ENCODE peak calls at places on chromosomes 12 and 14, in four cellular contexts. H is K562, U is HepG2, V is GM12878. I is an unnamed sample.

GRCh38 chr14:29264865-29265264 is 498.3 kb downstream of the FOXG1 start:
- DNase-seq in V (no peak), U (no peak), H (no peak), I (no peak)

GRCh38 chr12:116336542-116337065 is 59.1 kb upstream of the MED13L start:
- DNase-seq in V (peak; percentile 67), H (peak; percentile 70), U (no peak), I (no peak)

GRCh38 chr14:104343690-104344640 is 205.6 kb downstream of the KIF26A start:
- DNase-seq in U (no peak), H (no peak), V (no peak), I (no peak)

GRCh38 chr14:92500491-92500941 is 13.1 kb upstream of the RIN3 start:
- DNase-seq in H (no peak), V (no peak), U (peak; percentile 67), I (no peak)

GRCh38 chr12:19546611-19547162 is 107.4 kb downstream of the AEBP2 start:
- DNase-seq in U (no peak), H (no peak), V (no peak), I (no peak)

GRCh38 chr12:105226219-105226618 is 9.8 kb downstream of the APPL2 start:
- DNase-seq in U (no peak), H (no peak), V (no peak), I (no peak)

GRCh38 chr12:24561882-24562760 is 386.8 kb downstream of the BCAT1 start:
- DNase-seq in V (no peak), U (no peak), H (peak; percentile 11), I (peak; percentile 61)

GRCh38 chr14:50607181-50607580 is 47.2 kb downstream of the ATL1 start:
- DNase-seq in V (no peak), U (no peak), H (no peak), I (no peak)

GRCh38 chr12:109393437-109394345 is 46.0 kb downstream of the MYO1H start:
- DNase-seq in V (no peak), H (peak; percentile 76), U (peak; percentile 35), I (peak; percentile 77)

GRCh38 chr12:49364989-49365388 is 2.3 kb upstream of the SPATS2 start:
- DNase-seq in V (no peak), U (no peak), H (no peak), I (no peak)

GRCh38 chr14:105204206-105204930 is 23.3 kb upstream of the NUDT14 start:
- DNase-seq in U (no peak), V (no peak), H (no peak), I (no peak)

GRCh38 chr12:31321565-31322228 is 4.3 kb downstream of the SINHCAF start:
- DNase-seq in U (no peak), H (no peak), V (no peak), I (no peak)

GRCh38 chr12:109968032-109968420 is 28.1 kb downstream of the GIT2 start:
- DNase-seq in U (no peak), V (no peak), H (no peak), I (no peak)

GRCh38 chr12:82686223-82687019 is at the start of gene TMTC2:
- DNase-seq in U (peak; percentile 62), V (peak; percentile 84), H (peak; percentile 84), I (peak; percentile 89)

GRCh38 chr14:104427126-104427851 is 152.3 kb upstream of the C14orf180 start:
- DNase-seq in U (no peak), V (no peak), H (no peak), I (no peak)

GRCh38 chr12:115341442-115341841 is 657.5 kb upstream of the TBX3 start:
- DNase-seq in H (no peak), V (no peak), U (no peak), I (no peak)

GRCh38 chr14:99560403-99560802 is 43.6 kb downstream of the CCDC85C start:
- DNase-seq in U (no peak), H (no peak), V (no peak), I (no peak)

DNA sequence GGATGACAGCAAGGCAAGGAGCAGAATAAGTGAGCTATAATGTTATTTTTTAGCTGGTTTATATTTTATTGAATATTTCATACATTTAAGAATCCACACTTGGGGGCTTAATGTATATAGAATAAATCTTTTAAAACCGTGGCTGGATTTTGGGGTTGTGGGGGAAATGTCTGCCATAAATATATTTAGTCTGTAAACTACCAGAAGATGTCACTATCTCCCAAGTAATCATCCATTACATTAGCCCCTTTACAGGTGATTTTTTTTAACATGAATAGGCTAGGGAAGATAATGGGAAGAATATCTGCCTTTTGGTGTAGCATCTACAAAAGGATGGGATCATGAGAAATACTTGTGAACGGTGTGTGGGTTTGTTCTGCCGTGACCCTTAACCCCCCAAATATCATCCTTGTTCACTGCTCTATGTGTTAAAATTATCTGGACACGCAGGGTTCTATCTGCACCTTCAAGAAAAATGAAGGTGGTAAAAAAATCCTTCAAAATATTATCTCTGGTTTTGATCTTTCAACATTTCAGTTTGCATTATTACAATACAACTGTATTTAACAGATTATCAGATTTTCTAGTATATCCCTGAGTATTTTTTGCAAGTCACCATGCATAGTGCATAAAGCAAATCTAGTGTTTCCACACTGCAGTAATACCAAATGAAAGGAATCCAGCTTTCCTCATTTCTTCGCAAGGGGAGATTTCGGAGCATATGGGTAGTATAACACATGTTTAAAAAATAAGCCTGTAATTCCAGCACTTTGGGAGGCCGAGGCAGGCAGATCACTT is 8.0 kb upstream of the SLC17A8 start:
- DNase-seq in U (peak; percentile 54), H (no peak), V (no peak), I (peak; percentile 21)
- TF ChIP-seq FOXM1 in U (no peak), H (no peak), V (no peak), I (no peak)

GRCh38 chr12:88393017-88393767 is 187.1 kb downstream of the KITLG start:
- DNase-seq in H (no peak), U (peak; percentile 41), V (no peak), I (peak; percentile 25)
- TF ChIP-seq FOXK2 in H (no peak), U (no peak), V (no peak), I (no peak)

GRCh38 chr12:52648012-52648550 is 3.9 kb downstream of the KRT2 start:
- DNase-seq in V (no peak), H (no peak), U (no peak), I (no peak)

GRCh38 chr12:52650520-52651081 is 1.4 kb downstream of the KRT2 start:
- DNase-seq in V (no peak), H (no peak), U (no peak), I (no peak)

GRCh38 chr12:52655251-52655650 is 3.2 kb upstream of the KRT2 start:
- DNase-seq in U (no peak), H (no peak), V (no peak), I (no peak)

GRCh38 chr12:52649066-52649465 is 2.9 kb downstream of the KRT2 start:
- DNase-seq in H (no peak), U (no peak), V (no peak), I (no peak)

DNA sequence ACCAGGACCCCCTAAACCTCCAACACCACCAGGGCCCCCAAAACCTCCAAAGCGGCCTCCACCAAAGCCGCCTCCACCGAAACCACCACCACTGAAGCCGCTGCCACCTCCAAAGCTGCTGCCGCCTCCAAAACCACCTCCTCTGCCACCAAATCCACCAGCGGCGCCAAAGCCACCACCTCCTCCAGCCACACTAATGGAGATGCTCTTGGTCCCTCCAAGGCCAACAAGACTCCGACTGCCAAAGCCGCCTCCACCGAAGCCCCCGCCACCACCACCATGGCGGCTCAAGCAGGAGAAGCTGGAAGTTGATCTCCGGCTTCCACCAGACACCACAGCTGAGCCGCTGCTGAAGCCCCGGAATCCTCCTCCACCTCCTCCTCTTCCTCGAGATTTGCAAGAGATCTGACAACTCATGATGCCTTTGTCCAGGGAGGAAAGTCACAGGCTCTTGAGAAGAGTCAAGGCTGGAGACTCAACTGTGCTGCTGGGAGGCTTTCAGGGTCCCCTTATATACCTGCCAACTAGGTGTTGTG is at the start of gene KRT2:
- DNase-seq in U (no peak), H (no peak), V (no peak), I (no peak)
- TF ChIP-seq FOXM1 in U (no peak), H (no peak), V (no peak), I (no peak)

GRCh38 chr14:72737560-72737943 is 156.3 kb downstream of the DPF3 start:
- DNase-seq in H (no peak), V (no peak), U (no peak), I (no peak)
- TF ChIP-seq FOXK2 in H (no peak), V (no peak), U (no peak), I (no peak)

GRCh38 chr14:88937706-88938105 is 113.3 kb downstream of the TTC8 start:
- DNase-seq in H (no peak), U (no peak), V (no peak), I (no peak)

GRCh38 chr14:88934231-88934898 is 109.9 kb downstream of the TTC8 start:
- DNase-seq in U (no peak), H (no peak), V (no peak), I (no peak)

GRCh38 chr14:88935083-88935482 is 110.6 kb downstream of the TTC8 start:
- DNase-seq in U (no peak), H (no peak), V (no peak), I (no peak)

GRCh38 chr14:88929656-88930436 is 105.4 kb downstream of the TTC8 start:
- DNase-seq in U (peak; percentile 3), V (no peak), H (peak; percentile 12), I (no peak)

GRCh38 chr14:88933203-88933602 is 108.8 kb downstream of the TTC8 start:
- DNase-seq in V (no peak), U (no peak), H (no peak), I (no peak)
- TF ChIP-seq FOXM1 in V (no peak), U (no peak), H (no peak), I (no peak)

DNA sequence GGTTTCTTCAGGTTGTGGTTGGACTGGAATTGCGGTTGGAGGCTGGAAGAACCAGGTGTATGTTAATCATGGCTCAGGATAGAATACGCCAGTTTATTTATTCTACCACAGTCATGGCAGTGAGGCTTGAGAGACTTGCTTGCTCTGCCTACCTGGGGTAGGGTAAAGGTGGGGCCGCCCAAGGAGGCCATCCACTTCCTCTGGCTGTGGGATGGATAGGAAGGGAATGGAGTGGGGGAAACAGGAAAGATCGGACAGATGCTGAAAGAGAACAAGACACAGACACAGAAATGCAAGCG is 8.1 kb downstream of the SHMT2 start:
- DNase-seq in V (no peak), U (no peak), H (no peak), I (no peak)
- TF ChIP-seq FOXK2 in V (no peak), U (no peak), H (no peak), I (no peak)

GRCh38 chr12:111596985-111597730 is 2.0 kb downstream of the ATXN2 start:
- DNase-seq in V (no peak), U (peak; percentile 70), H (no peak), I (peak; percentile 48)
- TF ChIP-seq FOXM1 in V (no peak), U (no peak), H (no peak), I (no peak)

GRCh38 chr12:88790231-88790630 is 210.0 kb upstream of the KITLG start:
- DNase-seq in H (no peak), V (no peak), U (no peak), I (no peak)

GRCh38 chr12:88793091-88793490 is 212.8 kb upstream of the KITLG start:
- DNase-seq in H (no peak), V (no peak), U (no peak), I (no peak)
- TF ChIP-seq FOXK2 in H (no peak), V (no peak), U (no peak), I (no peak)

GRCh38 chr14:69945347-69945746 is 66.1 kb downstream of the SMOC1 start:
- DNase-seq in U (no peak), V (no peak), H (no peak), I (no peak)

GRCh38 chr14:69941768-69942742 is 62.8 kb downstream of the SMOC1 start:
- DNase-seq in H (no peak), V (no peak), U (peak; percentile 73), I (no peak)

GRCh38 chr14:69938751-69939150 is 59.5 kb downstream of the SMOC1 start:
- DNase-seq in U (no peak), H (no peak), V (no peak), I (no peak)

GRCh38 chr14:69945905-69946304 is 66.7 kb downstream of the SMOC1 start:
- DNase-seq in H (no peak), U (no peak), V (no peak), I (peak; percentile 30)

GRCh38 chr14:69943084-69943797 is 64.0 kb downstream of the SMOC1 start:
- DNase-seq in H (no peak), U (peak; percentile 9), V (no peak), I (no peak)
- TF ChIP-seq FOXM1 in H (no peak), U (no peak), V (no peak), I (no peak)

I was measured in HEK293T.